ENCODE peak calls at places on chromosomes 4 and X, in eight cellular contexts. A is AG08396, V is cardiac muscle cell, J is left ventricle myocardium superior, F is GDM1, X is glutamatergic neuron, L is NCI-H1436, E is putamen. N is an unnamed sample.
A peak's percentile ranks its signal among the peaks of the same experiment; 100 is the strongest.

GRCh38 chr4:128354205-128354821 is 66.7 kb upstream of the PGRMC2 start:
- DNase-seq in A (peak; percentile 40), V (no peak), J (no peak), F (no peak), X (no peak), L (no peak), E (no peak), N (no peak)

GRCh38 chr4:38461342-38461741 is 202.7 kb upstream of the KLF3 start:
- DNase-seq in A (no peak), V (no peak), J (no peak), F (no peak), X (no peak), L (no peak), E (no peak), N (no peak)

GRCh38 chr4:83340692-83341343 is 6.2 kb upstream of the HPSE start:
- DNase-seq in A (no peak), V (no peak), J (no peak), F (no peak), X (no peak), L (no peak), E (no peak), N (no peak)

GRCh38 chrX:37860731-37861130 is 13.4 kb upstream of the DYNLT3 start:
- DNase-seq in A (no peak), V (peak; percentile 17), J (no peak), F (no peak), X (no peak), L (no peak), E (no peak), N (no peak)

GRCh38 chr4:185061610-185062009 is 43.3 kb downstream of the HELT start:
- DNase-seq in A (no peak), V (no peak), J (no peak), F (no peak), X (no peak), L (no peak), E (no peak), N (no peak)

GRCh38 chr4:172952052-172952451 is 216.6 kb upstream of the GALNT7 start:
- DNase-seq in A (no peak), V (no peak), J (no peak), F (no peak), X (no peak), L (no peak), E (no peak), N (no peak)

GRCh38 chr4:80492761-80493160 is 157.2 kb downstream of the CFAP299 start:
- DNase-seq in A (no peak), V (no peak), J (no peak), F (no peak), X (no peak), L (no peak), E (no peak), N (no peak)

GRCh38 chr4:184342167-184342856 is 124.6 kb upstream of the ENPP6 start:
- DNase-seq in A (no peak), V (no peak), J (no peak), F (no peak), X (no peak), L (no peak), E (no peak), N (no peak)

GRCh38 chr4:171378323-171378722 is 434.9 kb upstream of the GALNTL6 start:
- DNase-seq in A (no peak), V (no peak), J (no peak), F (no peak), X (no peak), L (no peak), E (peak; percentile 3), N (no peak)

GRCh38 chrX:150897371-150898319 is 823 bp downstream of the CD99L2 start:
- DNase-seq in A (no peak), V (no peak), J (no peak), F (no peak), X (peak; percentile 43), L (peak; percentile 33), E (peak; percentile 16), N (peak; percentile 38)

GRCh38 chr4:58600290-58600689 is 1490.1 kb upstream of the IGFBP7 start:
- DNase-seq in A (no peak), V (no peak), J (no peak), F (no peak), X (no peak), L (no peak), E (no peak), N (no peak)

GRCh38 chr4:104897297-104897645 is 249.4 kb upstream of the TET2 start:
- DNase-seq in A (no peak), V (no peak), J (no peak), F (no peak), X (no peak), L (no peak), E (no peak), N (no peak)

GRCh38 chr4:148215202-148215601 is 227.0 kb downstream of the NR3C2 start:
- DNase-seq in A (no peak), V (no peak), J (no peak), F (no peak), X (no peak), L (no peak), E (no peak), N (no peak)

GRCh38 chrX:110143454-110144210 is 140.7 kb downstream of the TMEM164 start:
- DNase-seq in A (no peak), V (no peak), J (no peak), F (no peak), X (no peak), L (no peak), E (no peak), N (peak; percentile 24)

GRCh38 chrX:20067709-20068315 is 48.9 kb downstream of the MAP7D2 start:
- DNase-seq in A (peak; percentile 81), V (no peak), J (peak; percentile 78), F (no peak), X (peak; percentile 32), L (no peak), E (no peak), N (peak; percentile 26)

GRCh38 chrX:9133426-9133825 is 99.5 kb upstream of the FAM9B start:
- DNase-seq in A (no peak), V (no peak), J (no peak), F (no peak), X (no peak), L (no peak), E (no peak), N (no peak)

GRCh38 chr4:56863441-56864129 is 42.1 kb upstream of the SPINK2 start:
- DNase-seq in A (no peak), V (no peak), J (no peak), F (peak; percentile 45), X (no peak), L (no peak), E (no peak), N (no peak)

GRCh38 chrX:15158736-15159406 is 111.0 kb downstream of the ASB9 start:
- DNase-seq in A (no peak), V (no peak), J (no peak), F (no peak), X (no peak), L (no peak), E (no peak), N (no peak)

GRCh38 chrX:153400146-153401132 is 711 bp downstream of the PNMA6E start:
- DNase-seq in A (peak; percentile 79), V (peak; percentile 52), J (peak; percentile 65), F (no peak), X (peak; percentile 54), L (peak; percentile 53), E (no peak), N (no peak)

GRCh38 chr4:135966936-135967335 is 1565.4 kb downstream of the PCDH18 start:
- DNase-seq in A (no peak), V (no peak), J (no peak), F (no peak), X (no peak), L (no peak), E (no peak), N (no peak)

GRCh38 chrX:104315555-104315954 is 60.8 kb upstream of the ESX1 start:
- DNase-seq in A (peak; percentile 11), V (no peak), J (no peak), F (no peak), X (no peak), L (no peak), E (no peak), N (no peak)

GRCh38 chrX:65609237-65609636 is 58.2 kb upstream of the MSN start:
- DNase-seq in A (no peak), V (no peak), J (no peak), F (no peak), X (no peak), L (no peak), E (no peak), N (no peak)

GRCh38 chr4:166284221-166284620 is 411.2 kb downstream of the TLL1 start:
- DNase-seq in A (no peak), V (no peak), J (no peak), F (no peak), X (no peak), L (no peak), E (no peak), N (no peak)